ENCODE peak calls at places on chromosomes 2 and 18, in seven cellular contexts. G is stimulated activated CD8-positive, alpha-beta memory T cell treated with anti-CD3 and anti-CD28 coated beads, Interleukin-12 subunit alpha, Interleukin-12 subunit beta, amount 100 ng/mL, for 4 hours; O is BJ; H is ELR; D is HL-60; T is GM13977; Y is GM20000. R is an unnamed sample.
A peak's percentile ranks its signal among the peaks of the same experiment; 100 is the strongest.

GRCh38 chr18:51666717-51667320 is 469.3 kb upstream of the MEX3C start:
- DNase-seq in G (no peak), O (no peak), H (no peak), D (no peak), T (no peak), Y (no peak), R (no peak)

GRCh38 chr2:53403836-53404413 is 363.7 kb upstream of the CHAC2 start:
- DNase-seq in G (no peak), O (no peak), H (peak; percentile 97), D (no peak), T (no peak), Y (no peak), R (no peak)

GRCh38 chr2:49914281-49914680 is 760.0 kb upstream of the FSHR start:
- DNase-seq in G (no peak), O (no peak), H (peak; percentile 30), D (no peak), T (no peak), Y (no peak), R (no peak)

GRCh38 chr2:189254268-189254883 is 74.8 kb upstream of the COL5A2 start:
- DNase-seq in G (no peak), O (peak; percentile 74), H (peak; percentile 66), D (no peak), T (no peak), Y (no peak), R (no peak)

GRCh38 chr2:10140841-10141610 is 18.5 kb downstream of the RRM2 start:
- DNase-seq in G (no peak), O (no peak), H (no peak), D (no peak), T (no peak), Y (no peak), R (no peak)

GRCh38 chr2:120978359-120979050 is 242.8 kb downstream of the GLI2 start:
- DNase-seq in G (no peak), O (no peak), H (peak; percentile 18), D (no peak), T (no peak), Y (no peak), R (no peak)

GRCh38 chr2:121955313-121956211 is 200.1 kb downstream of the TSN start:
- DNase-seq in G (no peak), O (no peak), H (no peak), D (no peak), T (no peak), Y (no peak), R (peak; percentile 37)

GRCh38 chr2:147384659-147385058 is 460.2 kb upstream of the ACVR2A start:
- DNase-seq in G (no peak), O (no peak), H (no peak), D (no peak), T (no peak), Y (no peak), R (no peak)

GRCh38 chr2:233241803-233242202 is 9.7 kb upstream of the ATG16L1 start:
- DNase-seq in G (no peak), O (no peak), H (no peak), D (no peak), T (no peak), Y (no peak), R (no peak)

GRCh38 chr2:37168217-37168981 is 11.6 kb upstream of the EIF2AK2 start:
- DNase-seq in G (no peak), O (no peak), H (peak; percentile 66), D (peak; percentile 54), T (peak; percentile 82), Y (peak; percentile 79), R (peak; percentile 87)

GRCh38 chr2:216195565-216195978 is 86.4 kb downstream of the XRCC5 start:
- DNase-seq in G (no peak), O (peak; percentile 61), H (peak; percentile 95), D (no peak), T (no peak), Y (no peak), R (no peak)

GRCh38 chr18:21991081-21991534 is 178.3 kb upstream of the GATA6 start:
- DNase-seq in G (no peak), O (no peak), H (no peak), D (no peak), T (no peak), Y (no peak), R (peak; percentile 18)

R was measured in H7.